ENCODE peak calls at places on chromosomes 5 and 9, in five cellular contexts. One of them, this sample, is unnamed.

GRCh38 chr9:116691607-116692006 is 4.5 kb downstream of the TRIM32 start:
- DNase-seq in GM12864: no peak
- DNase-seq in stimulated activated CD8-positive, alpha-beta memory T cell treated with anti-CD3 and anti-CD28 coated beads, Interleukin-15, amount 100 ng/mL, for 4 hours: no peak
- DNase-seq in T-cell: no peak
- DNase-seq in GM13977: no peak
- DNase-seq in this sample: no peak

GRCh38 chr5:157468293-157468965 is 8.4 kb downstream of the NIPAL4 start:
- DNase-seq in GM12864: no peak
- DNase-seq in stimulated activated CD8-positive, alpha-beta memory T cell treated with anti-CD3 and anti-CD28 coated beads, Interleukin-15, amount 100 ng/mL, for 4 hours: no peak
- DNase-seq in T-cell: no peak
- DNase-seq in GM13977: no peak
- DNase-seq in this sample: no peak

GRCh38 chr5:40429258-40430111 is 250.2 kb upstream of the PTGER4 start:
- DNase-seq in GM12864: no peak
- DNase-seq in stimulated activated CD8-positive, alpha-beta memory T cell treated with anti-CD3 and anti-CD28 coated beads, Interleukin-15, amount 100 ng/mL, for 4 hours: no peak
- DNase-seq in T-cell: no peak
- DNase-seq in GM13977: no peak
- DNase-seq in this sample: peak

GRCh38 chr9:97632406-97632991 is 669 bp downstream of the TSTD2 start:
- DNase-seq in GM12864: peak
- DNase-seq in stimulated activated CD8-positive, alpha-beta memory T cell treated with anti-CD3 and anti-CD28 coated beads, Interleukin-15, amount 100 ng/mL, for 4 hours: no peak
- DNase-seq in T-cell: peak
- DNase-seq in GM13977: no peak
- DNase-seq in this sample: no peak

GRCh38 chr5:68167195-68167651 is 48.3 kb upstream of the PIK3R1 start:
- DNase-seq in GM12864: no peak
- DNase-seq in stimulated activated CD8-positive, alpha-beta memory T cell treated with anti-CD3 and anti-CD28 coated beads, Interleukin-15, amount 100 ng/mL, for 4 hours: no peak
- DNase-seq in T-cell: no peak
- DNase-seq in GM13977: no peak
- DNase-seq in this sample: no peak

GRCh38 chr9:113187935-113188595 is 33.0 kb downstream of the FKBP15 start:
- DNase-seq in GM12864: no peak
- DNase-seq in stimulated activated CD8-positive, alpha-beta memory T cell treated with anti-CD3 and anti-CD28 coated beads, Interleukin-15, amount 100 ng/mL, for 4 hours: no peak
- DNase-seq in T-cell: no peak
- DNase-seq in GM13977: no peak
- DNase-seq in this sample: peak

GRCh38 chr9:90836396-90837080 is 34.9 kb downstream of the SYK start:
- DNase-seq in GM12864: no peak
- DNase-seq in stimulated activated CD8-positive, alpha-beta memory T cell treated with anti-CD3 and anti-CD28 coated beads, Interleukin-15, amount 100 ng/mL, for 4 hours: no peak
- DNase-seq in T-cell: no peak
- DNase-seq in GM13977: no peak
- DNase-seq in this sample: no peak

GRCh38 chr5:112418412-112419049 is 546 bp downstream of the EPB41L4A start:
- DNase-seq in GM12864: no peak
- DNase-seq in stimulated activated CD8-positive, alpha-beta memory T cell treated with anti-CD3 and anti-CD28 coated beads, Interleukin-15, amount 100 ng/mL, for 4 hours: no peak
- DNase-seq in T-cell: no peak
- DNase-seq in GM13977: peak
- DNase-seq in this sample: peak

GRCh38 chr9:110650991-110651411 is 17.6 kb upstream of the MUSK start:
- DNase-seq in GM12864: no peak
- DNase-seq in stimulated activated CD8-positive, alpha-beta memory T cell treated with anti-CD3 and anti-CD28 coated beads, Interleukin-15, amount 100 ng/mL, for 4 hours: no peak
- DNase-seq in T-cell: no peak
- DNase-seq in GM13977: no peak
- DNase-seq in this sample: peak

GRCh38 chr9:38673399-38673798 is 46.5 kb downstream of the FAM240B start:
- DNase-seq in GM12864: no peak
- DNase-seq in stimulated activated CD8-positive, alpha-beta memory T cell treated with anti-CD3 and anti-CD28 coated beads, Interleukin-15, amount 100 ng/mL, for 4 hours: no peak
- DNase-seq in T-cell: no peak
- DNase-seq in GM13977: no peak
- DNase-seq in this sample: no peak

GRCh38 chr9:17777465-17777864 is 198.6 kb downstream of the SH3GL2 start:
- DNase-seq in GM12864: no peak
- DNase-seq in stimulated activated CD8-positive, alpha-beta memory T cell treated with anti-CD3 and anti-CD28 coated beads, Interleukin-15, amount 100 ng/mL, for 4 hours: no peak
- DNase-seq in T-cell: no peak
- DNase-seq in GM13977: no peak
- DNase-seq in this sample: no peak

GRCh38 chr5:125348221-125348692 is 601.8 kb upstream of the ZNF608 start:
- DNase-seq in GM12864: no peak
- DNase-seq in stimulated activated CD8-positive, alpha-beta memory T cell treated with anti-CD3 and anti-CD28 coated beads, Interleukin-15, amount 100 ng/mL, for 4 hours: no peak
- DNase-seq in T-cell: no peak
- DNase-seq in GM13977: no peak
- DNase-seq in this sample: no peak

GRCh38 chr5:113237893-113238292 is 196.9 kb downstream of the TSSK1B start:
- DNase-seq in GM12864: no peak
- DNase-seq in stimulated activated CD8-positive, alpha-beta memory T cell treated with anti-CD3 and anti-CD28 coated beads, Interleukin-15, amount 100 ng/mL, for 4 hours: no peak
- DNase-seq in T-cell: no peak
- DNase-seq in GM13977: no peak
- DNase-seq in this sample: no peak

GRCh38 chr5:9015250-9015936 is 530.5 kb downstream of the SEMA5A start:
- DNase-seq in GM12864: no peak
- DNase-seq in stimulated activated CD8-positive, alpha-beta memory T cell treated with anti-CD3 and anti-CD28 coated beads, Interleukin-15, amount 100 ng/mL, for 4 hours: no peak
- DNase-seq in T-cell: no peak
- DNase-seq in GM13977: no peak
- DNase-seq in this sample: no peak

GRCh38 chr5:4734348-4734747 is 405.8 kb upstream of the ADAMTS16 start:
- DNase-seq in GM12864: no peak
- DNase-seq in stimulated activated CD8-positive, alpha-beta memory T cell treated with anti-CD3 and anti-CD28 coated beads, Interleukin-15, amount 100 ng/mL, for 4 hours: no peak
- DNase-seq in T-cell: no peak
- DNase-seq in GM13977: no peak
- DNase-seq in this sample: no peak

GRCh38 chr5:180456792-180457191 is 37.4 kb upstream of the CNOT6 start:
- DNase-seq in GM12864: no peak
- DNase-seq in stimulated activated CD8-positive, alpha-beta memory T cell treated with anti-CD3 and anti-CD28 coated beads, Interleukin-15, amount 100 ng/mL, for 4 hours: no peak
- DNase-seq in T-cell: no peak
- DNase-seq in GM13977: no peak
- DNase-seq in this sample: no peak

GRCh38 chr9:121720311-121720991 is 69.0 kb downstream of the DAB2IP start:
- DNase-seq in GM12864: no peak
- DNase-seq in stimulated activated CD8-positive, alpha-beta memory T cell treated with anti-CD3 and anti-CD28 coated beads, Interleukin-15, amount 100 ng/mL, for 4 hours: no peak
- DNase-seq in T-cell: no peak
- DNase-seq in GM13977: no peak
- DNase-seq in this sample: peak

GRCh38 chr5:118450924-118451332 is 537.4 kb downstream of the DTWD2 start:
- DNase-seq in GM12864: no peak
- DNase-seq in stimulated activated CD8-positive, alpha-beta memory T cell treated with anti-CD3 and anti-CD28 coated beads, Interleukin-15, amount 100 ng/mL, for 4 hours: no peak
- DNase-seq in T-cell: no peak
- DNase-seq in GM13977: no peak
- DNase-seq in this sample: no peak

GRCh38 chr5:83149671-83150070 is 72.3 kb downstream of the XRCC4 start:
- DNase-seq in GM12864: no peak
- DNase-seq in stimulated activated CD8-positive, alpha-beta memory T cell treated with anti-CD3 and anti-CD28 coated beads, Interleukin-15, amount 100 ng/mL, for 4 hours: no peak
- DNase-seq in T-cell: no peak
- DNase-seq in GM13977: no peak
- DNase-seq in this sample: no peak

GRCh38 chr9:124897570-124898460 is 35.9 kb downstream of the ARPC5L start:
- DNase-seq in GM12864: no peak
- DNase-seq in stimulated activated CD8-positive, alpha-beta memory T cell treated with anti-CD3 and anti-CD28 coated beads, Interleukin-15, amount 100 ng/mL, for 4 hours: no peak
- DNase-seq in T-cell: no peak
- DNase-seq in GM13977: no peak
- DNase-seq in this sample: no peak

GRCh38 chr5:74446673-74447337 is 193.7 kb downstream of the ENC1 start:
- DNase-seq in GM12864: no peak
- DNase-seq in stimulated activated CD8-positive, alpha-beta memory T cell treated with anti-CD3 and anti-CD28 coated beads, Interleukin-15, amount 100 ng/mL, for 4 hours: no peak
- DNase-seq in T-cell: no peak
- DNase-seq in GM13977: no peak
- DNase-seq in this sample: no peak

GRCh38 chr5:137347865-137348264 is 151.3 kb downstream of the SPOCK1 start:
- DNase-seq in GM12864: no peak
- DNase-seq in stimulated activated CD8-positive, alpha-beta memory T cell treated with anti-CD3 and anti-CD28 coated beads, Interleukin-15, amount 100 ng/mL, for 4 hours: no peak
- DNase-seq in T-cell: no peak
- DNase-seq in GM13977: no peak
- DNase-seq in this sample: no peak

GRCh38 chr5:119340597-119341218 is 15.1 kb upstream of the TNFAIP8 start:
- DNase-seq in GM12864: peak
- DNase-seq in stimulated activated CD8-positive, alpha-beta memory T cell treated with anti-CD3 and anti-CD28 coated beads, Interleukin-15, amount 100 ng/mL, for 4 hours: no peak
- DNase-seq in T-cell: peak
- DNase-seq in GM13977: no peak
- DNase-seq in this sample: no peak

GRCh38 chr5:166342330-166342891 is 1949.0 kb upstream of the WWC1 start:
- DNase-seq in GM12864: no peak
- DNase-seq in stimulated activated CD8-positive, alpha-beta memory T cell treated with anti-CD3 and anti-CD28 coated beads, Interleukin-15, amount 100 ng/mL, for 4 hours: no peak
- DNase-seq in T-cell: no peak
- DNase-seq in GM13977: no peak
- DNase-seq in this sample: no peak

GRCh38 chr5:143227301-143227700 is 176.2 kb downstream of the NR3C1 start:
- DNase-seq in GM12864: no peak
- DNase-seq in stimulated activated CD8-positive, alpha-beta memory T cell treated with anti-CD3 and anti-CD28 coated beads, Interleukin-15, amount 100 ng/mL, for 4 hours: no peak
- DNase-seq in T-cell: no peak
- DNase-seq in GM13977: no peak
- DNase-seq in this sample: no peak